ENCODE peak calls at places on chromosomes 12 and 14, in seven cellular contexts. L, O, C, V, U, J and X are unnamed samples.

GRCh38 chr12:65740873-65741600 is 83.2 kb upstream of the HMGA2 start:
- DNase-seq in L (peak), V (peak), J (no peak), C (peak), O (no peak), U (peak), X (peak)

GRCh38 chr12:57769594-57769993 is 2.3 kb downstream of the METTL1 start:
- DNase-seq in V (no peak), L (no peak), O (no peak), U (no peak), J (no peak), C (no peak), X (no peak)

GRCh38 chr12:54549774-54550451 is 512 bp downstream of the PDE1B start:
- DNase-seq in J (no peak), L (no peak), O (peak), C (no peak), U (no peak), V (peak), X (no peak)

GRCh38 chr12:13547283-13547682 is 350.8 kb downstream of the EMP1 start:
- DNase-seq in J (no peak), V (no peak), L (no peak), O (no peak), C (no peak), U (no peak), X (no peak)

GRCh38 chr14:72801841-72802587 is 91.9 kb downstream of the DPF3 start:
- DNase-seq in L (no peak), J (no peak), O (no peak), U (no peak), V (no peak), C (no peak), X (peak)

GRCh38 chr12:38053655-38054464 is 262.7 kb upstream of the ALG10B start:
- DNase-seq in U (no peak), J (no peak), O (peak), L (no peak), C (no peak), V (no peak), X (peak)

GRCh38 chr12:108846320-108846719 is 11.1 kb downstream of the SSH1 start:
- DNase-seq in V (no peak), U (no peak), L (no peak), J (peak), C (no peak), O (no peak), X (no peak)

GRCh38 chr12:108633534-108634224 is at the start of gene SELPLG:
- DNase-seq in J (no peak), U (no peak), C (no peak), V (peak), O (no peak), L (no peak), X (no peak)